ENCODE peak calls at places on chromosome 18, in four cellular contexts. One of them, this sample, is unnamed.
A peak's percentile ranks its signal among the peaks of the same experiment; 100 is the strongest.

GRCh38 chr18:6370886-6371635 is 43.6 kb downstream of the L3MBTL4 start:
- DNase-seq in HL-60: no peak
- DNase-seq in cardiac fibroblast: no peak
- DNase-seq in neural crest cell: no peak
- DNase-seq in this sample: no peak

GRCh38 chr18:63407734-63408133 is 14.5 kb downstream of the VPS4B start:
- DNase-seq in HL-60: no peak
- DNase-seq in cardiac fibroblast: no peak
- DNase-seq in neural crest cell: no peak
- DNase-seq in this sample: no peak

GRCh38 chr18:7740815-7741214 is 173.7 kb downstream of the PTPRM start:
- DNase-seq in HL-60: no peak
- DNase-seq in cardiac fibroblast: no peak
- DNase-seq in neural crest cell: no peak
- DNase-seq in this sample: no peak

GRCh38 chr18:50706199-50706598 is 113.6 kb downstream of the MRO start:
- DNase-seq in HL-60: no peak
- DNase-seq in cardiac fibroblast: no peak
- DNase-seq in neural crest cell: no peak
- DNase-seq in this sample: no peak

GRCh38 chr18:12637901-12638633 is 19.8 kb downstream of the SPIRE1 start:
- DNase-seq in HL-60: no peak
- DNase-seq in cardiac fibroblast: peak; percentile 58
- DNase-seq in neural crest cell: no peak
- DNase-seq in this sample: no peak

GRCh38 chr18:39200153-39200552 is 1634.6 kb upstream of the CELF4 start:
- DNase-seq in HL-60: no peak
- DNase-seq in cardiac fibroblast: no peak
- DNase-seq in neural crest cell: no peak
- DNase-seq in this sample: no peak

GRCh38 chr18:7568426-7568825 is 1.3 kb downstream of the PTPRM start:
- DNase-seq in HL-60: no peak
- DNase-seq in cardiac fibroblast: peak; percentile 38
- DNase-seq in neural crest cell: peak; percentile 66
- DNase-seq in this sample: peak; percentile 83

GRCh38 chr18:2889761-2890192 is 43.0 kb downstream of the EMILIN2 start:
- DNase-seq in HL-60: no peak
- DNase-seq in cardiac fibroblast: peak; percentile 41
- DNase-seq in neural crest cell: no peak
- DNase-seq in this sample: no peak

GRCh38 chr18:76565238-76566173 is 70.5 kb upstream of the ZNF516 start:
- DNase-seq in HL-60: peak; percentile 96
- DNase-seq in cardiac fibroblast: peak; percentile 93
- DNase-seq in neural crest cell: peak; percentile 44
- DNase-seq in this sample: peak; percentile 73

GRCh38 chr18:73948497-73948896 is 199.1 kb downstream of the FBXO15 start:
- DNase-seq in HL-60: no peak
- DNase-seq in cardiac fibroblast: peak; percentile 54
- DNase-seq in neural crest cell: no peak
- DNase-seq in this sample: no peak

GRCh38 chr18:62327977-62328376 is 2.9 kb downstream of the TNFRSF11A start:
- DNase-seq in HL-60: no peak
- DNase-seq in cardiac fibroblast: no peak
- DNase-seq in neural crest cell: no peak
- DNase-seq in this sample: no peak

GRCh38 chr18:31386683-31387082 is 10.1 kb downstream of the DSG4 start:
- DNase-seq in HL-60: peak; percentile 28
- DNase-seq in cardiac fibroblast: no peak
- DNase-seq in neural crest cell: no peak
- DNase-seq in this sample: no peak

GRCh38 chr18:6982398-6982797 is 135.2 kb downstream of the LAMA1 start:
- DNase-seq in HL-60: no peak
- DNase-seq in cardiac fibroblast: no peak
- DNase-seq in neural crest cell: no peak
- DNase-seq in this sample: no peak

GRCh38 chr18:34709104-34709503 is 994 bp upstream of the DTNA start:
- DNase-seq in HL-60: no peak
- DNase-seq in cardiac fibroblast: peak; percentile 81
- DNase-seq in neural crest cell: no peak
- DNase-seq in this sample: no peak

GRCh38 chr18:46916551-46917107 is 678 bp downstream of the PIAS2 start:
- DNase-seq in HL-60: peak; percentile 47
- DNase-seq in cardiac fibroblast: peak; percentile 40
- DNase-seq in neural crest cell: peak; percentile 7
- DNase-seq in this sample: no peak

GRCh38 chr18:12946549-12947354 is 1.1 kb upstream of the SEH1L start:
- DNase-seq in HL-60: peak; percentile 58
- DNase-seq in cardiac fibroblast: peak; percentile 99
- DNase-seq in neural crest cell: no peak
- DNase-seq in this sample: peak; percentile 52

GRCh38 chr18:32259553-32259952 is 69.7 kb downstream of the MEP1B start:
- DNase-seq in HL-60: no peak
- DNase-seq in cardiac fibroblast: no peak
- DNase-seq in neural crest cell: no peak
- DNase-seq in this sample: no peak

GRCh38 chr18:23422751-23423418 is 30.2 kb upstream of the RIOK3 start:
- DNase-seq in HL-60: peak; percentile 97
- DNase-seq in cardiac fibroblast: peak; percentile 38
- DNase-seq in neural crest cell: no peak
- DNase-seq in this sample: no peak

GRCh38 chr18:55546873-55547704 is 40.9 kb downstream of the TCF4 start:
- DNase-seq in HL-60: no peak
- DNase-seq in cardiac fibroblast: peak; percentile 67
- DNase-seq in neural crest cell: no peak
- DNase-seq in this sample: no peak

GRCh38 chr18:35389095-35389618 is 12.0 kb upstream of the ZNF396 start:
- DNase-seq in HL-60: no peak
- DNase-seq in cardiac fibroblast: peak; percentile 76
- DNase-seq in neural crest cell: no peak
- DNase-seq in this sample: no peak

GRCh38 chr18:57831597-57832377 is 28.7 kb upstream of the ATP8B1 start:
- DNase-seq in HL-60: peak; percentile 14
- DNase-seq in cardiac fibroblast: no peak
- DNase-seq in neural crest cell: no peak
- DNase-seq in this sample: no peak

GRCh38 chr18:45838302-45839070 is 13.0 kb downstream of the SIGLEC15 start:
- DNase-seq in HL-60: no peak
- DNase-seq in cardiac fibroblast: no peak
- DNase-seq in neural crest cell: no peak
- DNase-seq in this sample: no peak

GRCh38 chr18:47876813-47877212 is 53.6 kb downstream of the SMAD2 start:
- DNase-seq in HL-60: no peak
- DNase-seq in cardiac fibroblast: no peak
- DNase-seq in neural crest cell: no peak
- DNase-seq in this sample: no peak

GRCh38 chr18:50126466-50126865 is 68.5 kb downstream of the MYO5B start:
- DNase-seq in HL-60: no peak
- DNase-seq in cardiac fibroblast: no peak
- DNase-seq in neural crest cell: no peak
- DNase-seq in this sample: no peak

GRCh38 chr18:67551146-67551545 is 34.6 kb upstream of the DSEL start:
- DNase-seq in HL-60: no peak
- DNase-seq in cardiac fibroblast: no peak
- DNase-seq in neural crest cell: no peak
- DNase-seq in this sample: no peak

GRCh38 chr18:75639468-75639831 is 211.9 kb upstream of the SMIM21 start:
- DNase-seq in HL-60: no peak
- DNase-seq in cardiac fibroblast: no peak
- DNase-seq in neural crest cell: no peak
- DNase-seq in this sample: no peak

GRCh38 chr18:44598514-44598913 is 82.2 kb upstream of the SETBP1 start:
- DNase-seq in HL-60: no peak
- DNase-seq in cardiac fibroblast: no peak
- DNase-seq in neural crest cell: no peak
- DNase-seq in this sample: no peak
- TF ChIP-seq CTCF in HL-60: no peak
- TF ChIP-seq CTCF in cardiac fibroblast: no peak
- TF ChIP-seq CTCF in neural crest cell: no peak
- TF ChIP-seq CTCF in this sample: no peak

GRCh38 chr18:26700201-26700600 is 151.8 kb upstream of the KCTD1 start:
- DNase-seq in HL-60: peak; percentile 37
- DNase-seq in cardiac fibroblast: no peak
- DNase-seq in neural crest cell: no peak
- DNase-seq in this sample: no peak

GRCh38 chr18:26703170-26703933 is 155.0 kb upstream of the KCTD1 start:
- DNase-seq in HL-60: no peak
- DNase-seq in cardiac fibroblast: no peak
- DNase-seq in neural crest cell: no peak
- DNase-seq in this sample: no peak

GRCh38 chr18:26700728-26701127 is 152.4 kb upstream of the KCTD1 start:
- DNase-seq in HL-60: no peak
- DNase-seq in cardiac fibroblast: no peak
- DNase-seq in neural crest cell: no peak
- DNase-seq in this sample: no peak

GRCh38 chr18:26697186-26697585 is 148.8 kb upstream of the KCTD1 start:
- DNase-seq in HL-60: no peak
- DNase-seq in cardiac fibroblast: no peak
- DNase-seq in neural crest cell: no peak
- DNase-seq in this sample: no peak

DNA sequence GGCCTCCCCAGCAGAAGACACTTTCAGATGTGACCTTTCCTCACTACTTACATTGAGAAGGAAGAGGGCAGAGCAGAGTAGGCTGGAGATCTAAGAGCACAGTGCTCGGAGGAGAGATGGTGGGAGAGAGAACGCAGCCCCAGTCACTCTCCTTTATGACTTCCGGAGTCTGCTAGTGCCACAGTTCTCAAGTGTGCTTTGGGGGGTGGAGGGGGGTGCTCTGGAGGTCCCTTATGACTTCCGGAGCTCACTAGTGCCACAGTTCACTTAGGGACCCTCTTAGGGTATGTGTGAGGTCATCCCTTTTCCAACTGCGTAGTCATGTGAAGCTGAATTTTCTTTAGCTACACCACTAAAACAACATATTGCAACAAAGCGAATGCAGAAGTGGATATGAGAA is 153.7 kb upstream of the KCTD1 start:
- DNase-seq in HL-60: peak; percentile 46
- DNase-seq in cardiac fibroblast: no peak
- DNase-seq in neural crest cell: no peak
- DNase-seq in this sample: no peak
- TF ChIP-seq CTCF in HL-60: no peak
- TF ChIP-seq CTCF in cardiac fibroblast: no peak
- TF ChIP-seq CTCF in neural crest cell: no peak
- TF ChIP-seq CTCF in this sample: no peak

GRCh38 chr18:71431171-71431570 is 1113.0 kb downstream of the CBLN2 start:
- DNase-seq in HL-60: no peak
- DNase-seq in cardiac fibroblast: no peak
- DNase-seq in neural crest cell: no peak
- DNase-seq in this sample: no peak

GRCh38 chr18:71431689-71432088 is 1112.5 kb downstream of the CBLN2 start:
- DNase-seq in HL-60: no peak
- DNase-seq in cardiac fibroblast: no peak
- DNase-seq in neural crest cell: no peak
- DNase-seq in this sample: no peak

GRCh38 chr18:71426441-71426840 is 1117.7 kb downstream of the CBLN2 start:
- DNase-seq in HL-60: no peak
- DNase-seq in cardiac fibroblast: no peak
- DNase-seq in neural crest cell: no peak
- DNase-seq in this sample: no peak
- TF ChIP-seq CTCF in HL-60: no peak
- TF ChIP-seq CTCF in cardiac fibroblast: no peak
- TF ChIP-seq CTCF in neural crest cell: peak; percentile 48
- TF ChIP-seq CTCF in this sample: no peak

GRCh38 chr18:28189400-28190239 is 12.7 kb upstream of the CDH2 start:
- DNase-seq in HL-60: peak; percentile 32
- DNase-seq in cardiac fibroblast: peak; percentile 88
- DNase-seq in neural crest cell: peak; percentile 22
- DNase-seq in this sample: peak; percentile 29
- TF ChIP-seq CTCF in HL-60: peak; percentile 76
- TF ChIP-seq CTCF in cardiac fibroblast: peak; percentile 85
- TF ChIP-seq CTCF in neural crest cell: peak; percentile 70
- TF ChIP-seq CTCF in this sample: peak; percentile 47

GRCh38 chr18:36769611-36770314 is 59.0 kb downstream of the TPGS2 start:
- DNase-seq in HL-60: peak; percentile 60
- DNase-seq in cardiac fibroblast: peak; percentile 12
- DNase-seq in neural crest cell: no peak
- DNase-seq in this sample: peak; percentile 43
- TF ChIP-seq CTCF in HL-60: peak; percentile 44
- TF ChIP-seq CTCF in cardiac fibroblast: peak; percentile 22
- TF ChIP-seq CTCF in neural crest cell: peak; percentile 32
- TF ChIP-seq CTCF in this sample: peak; percentile 30

DNA sequence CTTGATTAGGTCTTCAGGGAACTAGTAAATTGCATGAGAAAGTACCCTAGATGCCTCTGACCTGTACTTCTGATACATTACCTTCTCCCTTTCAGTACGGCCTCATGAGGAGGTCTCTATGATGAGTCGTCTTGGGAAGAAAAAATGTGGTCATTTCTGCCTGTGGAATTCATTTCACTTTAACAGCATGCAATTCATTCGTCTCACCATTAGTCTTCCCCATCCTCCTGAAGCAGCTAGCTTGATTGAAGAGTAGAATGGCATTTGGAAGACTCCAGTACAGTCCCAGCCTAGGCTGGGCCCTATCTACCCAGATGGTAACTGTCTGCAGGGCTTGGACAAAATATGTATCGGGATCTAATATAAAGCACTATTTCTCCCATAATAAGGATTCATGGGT is 52.1 kb downstream of the TMX3 start:
- DNase-seq in HL-60: no peak
- DNase-seq in cardiac fibroblast: peak; percentile 20
- DNase-seq in neural crest cell: no peak
- DNase-seq in this sample: no peak
- TF ChIP-seq CTCF in HL-60: no peak
- TF ChIP-seq CTCF in cardiac fibroblast: peak; percentile 30
- TF ChIP-seq CTCF in neural crest cell: peak; percentile 12
- TF ChIP-seq CTCF in this sample: no peak

GRCh38 chr18:79425573-79425895 is 29.8 kb downstream of the NFATC1 start:
- DNase-seq in HL-60: no peak
- DNase-seq in cardiac fibroblast: no peak
- DNase-seq in neural crest cell: no peak
- DNase-seq in this sample: no peak
- TF ChIP-seq CTCF in HL-60: no peak
- TF ChIP-seq CTCF in cardiac fibroblast: no peak
- TF ChIP-seq CTCF in neural crest cell: no peak
- TF ChIP-seq CTCF in this sample: no peak

This sample was measured in nephron progenitor cell.